ENCODE peak calls at places on chromosomes 7 and 10, in five cellular contexts. F is T follicular helper cell, P is globus pallidus, C is H7, G is GM13977. R is an unnamed sample.

GRCh38 chr10:63492788-63493403 is 27.1 kb upstream of the JMJD1C start:
- DNase-seq in F (no peak), P (no peak), C (no peak), G (no peak), R (no peak)

GRCh38 chr7:67406941-67407340 is 410.3 kb downstream of the TYW1 start:
- DNase-seq in F (no peak), P (no peak), C (no peak), G (no peak), R (no peak)

GRCh38 chr10:45809829-45810228 is 37.5 kb downstream of the AGAP4 start:
- DNase-seq in F (no peak), P (no peak), C (peak; percentile 29), G (no peak), R (no peak)

GRCh38 chr10:45580371-45580770 is 92.2 kb downstream of the ZFAND4 start:
- DNase-seq in F (no peak), P (no peak), C (no peak), G (no peak), R (no peak)

GRCh38 chr10:4506087-4506486 is 319.9 kb upstream of the AKR1E2 start:
- DNase-seq in F (no peak), P (no peak), C (no peak), G (no peak), R (no peak)

GRCh38 chr7:99139031-99139430 is 4.9 kb downstream of the SMURF1 start:
- DNase-seq in F (no peak), P (no peak), C (no peak), G (no peak), R (no peak)

GRCh38 chr7:151396328-151396970 is 13.4 kb downstream of the WDR86 start:
- DNase-seq in F (no peak), P (no peak), C (no peak), G (no peak), R (no peak)

GRCh38 chr7:128833148-128833938 is 3.1 kb downstream of the FLNC start:
- DNase-seq in F (no peak), P (peak; percentile 92), C (peak; percentile 87), G (no peak), R (no peak)

GRCh38 chr7:127690806-127691205 is 38.8 kb downstream of the SND1 start:
- DNase-seq in F (no peak), P (no peak), C (no peak), G (no peak), R (no peak)

GRCh38 chr10:114694735-114695134 is 36.7 kb upstream of the ABLIM1 start:
- DNase-seq in F (no peak), P (no peak), C (peak; percentile 75), G (peak; percentile 44), R (no peak)

GRCh38 chr7:112140600-112140999 is 65.6 kb downstream of the DOCK4 start:
- DNase-seq in F (no peak), P (no peak), C (no peak), G (no peak), R (no peak)

GRCh38 chr10:84232376-84232775 is 7.0 kb upstream of the LRIT2 start:
- DNase-seq in F (no peak), P (no peak), C (no peak), G (no peak), R (no peak)

GRCh38 chr7:80884511-80885195 is 34.2 kb downstream of the SEMA3C start:
- DNase-seq in F (no peak), P (no peak), C (no peak), G (no peak), R (no peak)

GRCh38 chr7:33742999-33743587 is 162.2 kb upstream of the BMPER start:
- DNase-seq in F (no peak), P (no peak), C (no peak), G (no peak), R (no peak)

GRCh38 chr10:104527013-104527412 is 114.1 kb upstream of the SORCS3 start:
- DNase-seq in F (no peak), P (no peak), C (no peak), G (no peak), R (no peak)

GRCh38 chr7:96198047-96198636 is 123.8 kb downstream of the SLC25A13 start:
- DNase-seq in F (no peak), P (no peak), C (no peak), G (no peak), R (no peak)

GRCh38 chr7:94289071-94289470 is 105.6 kb upstream of the COL1A2 start:
- DNase-seq in F (no peak), P (peak; percentile 76), C (peak; percentile 72), G (no peak), R (no peak)